ENCODE peak calls at places on chromosomes 3 and 15, in four cellular contexts. G is naive thymus-derived CD4-positive, alpha-beta T cell; W is dorsolateral prefrontal cortex; J is brain microvascular endothelial cell. T is an unnamed sample.

GRCh38 chr3:138405486-138405885 is 28.9 kb upstream of the ESYT3 start:
- DNase-seq in G (no peak), W (no peak), J (no peak), T (no peak)

GRCh38 chr3:175398676-175399075 is 539.5 kb downstream of the NAALADL2 start:
- DNase-seq in G (no peak), W (no peak), J (no peak), T (no peak)

GRCh38 chr3:198032039-198032438 is 72.0 kb downstream of the LMLN start:
- DNase-seq in G (no peak), W (no peak), J (no peak), T (no peak)

GRCh38 chr3:69143605-69144004 is 21.2 kb upstream of the LMOD3 start:
- DNase-seq in G (no peak), W (no peak), J (no peak), T (no peak)

GRCh38 chr3:12750658-12751071 is 8.4 kb downstream of the TMEM40 start:
- DNase-seq in G (no peak), W (no peak), J (peak), T (no peak)

GRCh38 chr3:57733790-57734189 is 22.3 kb upstream of the SLMAP start:
- DNase-seq in G (no peak), W (no peak), J (no peak), T (no peak)

GRCh38 chr3:99578339-99578970 is 59.9 kb upstream of the COL8A1 start:
- DNase-seq in G (no peak), W (no peak), J (no peak), T (no peak)

GRCh38 chr3:34582054-34582453 is 783.6 kb downstream of the PDCD6IP start:
- DNase-seq in G (no peak), W (no peak), J (no peak), T (no peak)

GRCh38 chr3:188567478-188568195 is 413.7 kb downstream of the LPP start:
- DNase-seq in G (no peak), W (no peak), J (no peak), T (no peak)

GRCh38 chr15:89665449-89666146 is 10.3 kb upstream of the KIF7 start:
- DNase-seq in G (no peak), W (no peak), J (peak), T (no peak)
- H3K27ac ChIP-seq in G (no peak), W (peak), J (no peak), T (no peak)

GRCh38 chr15:88334436-88334835 is 77.9 kb upstream of the NTRK3 start:
- DNase-seq in G (no peak), W (no peak), J (no peak), T (no peak)

GRCh38 chr15:88335074-88335473 is 78.5 kb upstream of the NTRK3 start:
- DNase-seq in G (no peak), W (no peak), J (no peak), T (no peak)

GRCh38 chr15:88342666-88343065 is 86.1 kb upstream of the NTRK3 start:
- DNase-seq in G (no peak), W (no peak), J (no peak), T (no peak)

GRCh38 chr15:88341653-88342052 is 85.1 kb upstream of the NTRK3 start:
- DNase-seq in G (no peak), W (no peak), J (no peak), T (no peak)

DNA sequence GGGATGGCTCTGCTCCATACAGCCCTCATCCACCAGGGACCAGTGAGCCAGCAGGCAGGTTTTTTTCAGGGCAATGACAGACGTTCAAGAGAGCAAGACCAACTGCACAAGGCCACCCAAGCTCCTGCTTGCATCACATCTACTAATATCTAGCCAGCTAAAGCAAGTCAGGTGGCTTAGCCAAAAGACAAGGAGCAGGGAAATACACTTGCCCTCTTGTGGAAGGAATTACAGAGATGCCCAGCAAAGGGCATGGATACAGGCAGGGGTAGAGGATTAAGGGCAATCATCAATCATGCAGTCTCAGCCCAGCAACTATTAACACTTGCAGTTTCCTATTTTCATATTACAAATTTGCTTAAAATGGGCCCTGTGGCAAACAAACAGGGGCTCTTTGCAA is 81.5 kb upstream of the NTRK3 start:
- DNase-seq in G (no peak), W (no peak), J (no peak), T (no peak)
- H3K27ac ChIP-seq in G (no peak), W (no peak), J (no peak), T (no peak)

GRCh38 chr3:186708983-186709679 is 8.0 kb upstream of the KNG1 start:
- DNase-seq in G (no peak), W (no peak), J (no peak), T (no peak)
- H3K27ac ChIP-seq in G (no peak), W (no peak), J (no peak), T (no peak)

GRCh38 chr15:66744610-66745279 is 42.7 kb downstream of the SMAD6 start:
- DNase-seq in G (no peak), W (no peak), J (no peak), T (no peak)

GRCh38 chr15:66745530-66746230 is 43.6 kb downstream of the SMAD6 start:
- DNase-seq in G (no peak), W (no peak), J (no peak), T (no peak)

GRCh38 chr15:66747223-66747622 is 45.2 kb downstream of the SMAD6 start:
- DNase-seq in G (no peak), W (no peak), J (no peak), T (no peak)

GRCh38 chr15:66747866-66748265 is 45.8 kb downstream of the SMAD6 start:
- DNase-seq in G (no peak), W (no peak), J (no peak), T (no peak)

DNA sequence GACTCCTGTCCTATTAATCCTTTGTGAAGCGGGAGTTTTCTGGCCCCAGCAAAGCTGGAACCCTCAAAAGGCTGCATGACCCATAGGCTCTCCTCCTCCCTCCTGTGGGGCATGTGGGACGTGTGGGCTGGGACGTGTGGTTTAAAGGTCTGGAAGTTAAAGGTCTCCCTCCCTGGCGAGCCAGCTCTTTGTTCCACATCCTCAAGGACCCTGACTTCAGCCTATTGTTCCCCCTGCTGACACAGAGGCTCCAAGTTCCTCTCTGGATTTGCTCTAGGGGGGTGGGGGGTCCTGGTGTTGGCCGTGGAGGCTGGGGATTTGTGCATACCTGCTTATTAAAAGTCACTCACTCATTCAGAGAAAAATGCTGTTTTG is 44.2 kb downstream of the SMAD6 start:
- DNase-seq in G (no peak), W (no peak), J (no peak), T (no peak)
- H3K27ac ChIP-seq in G (no peak), W (no peak), J (no peak), T (no peak)

GRCh38 chr3:123635220-123635619 is 50.4 kb upstream of the HACD2 start:
- DNase-seq in G (no peak), W (no peak), J (no peak), T (no peak)

GRCh38 chr3:123629747-123630047 is 44.8 kb upstream of the HACD2 start:
- DNase-seq in G (no peak), W (no peak), J (no peak), T (no peak)

GRCh38 chr3:123633530-123633929 is 48.7 kb upstream of the HACD2 start:
- DNase-seq in G (no peak), W (no peak), J (no peak), T (no peak)

GRCh38 chr3:123634149-123635051 is 49.5 kb upstream of the HACD2 start:
- DNase-seq in G (no peak), W (no peak), J (no peak), T (no peak)

DNA sequence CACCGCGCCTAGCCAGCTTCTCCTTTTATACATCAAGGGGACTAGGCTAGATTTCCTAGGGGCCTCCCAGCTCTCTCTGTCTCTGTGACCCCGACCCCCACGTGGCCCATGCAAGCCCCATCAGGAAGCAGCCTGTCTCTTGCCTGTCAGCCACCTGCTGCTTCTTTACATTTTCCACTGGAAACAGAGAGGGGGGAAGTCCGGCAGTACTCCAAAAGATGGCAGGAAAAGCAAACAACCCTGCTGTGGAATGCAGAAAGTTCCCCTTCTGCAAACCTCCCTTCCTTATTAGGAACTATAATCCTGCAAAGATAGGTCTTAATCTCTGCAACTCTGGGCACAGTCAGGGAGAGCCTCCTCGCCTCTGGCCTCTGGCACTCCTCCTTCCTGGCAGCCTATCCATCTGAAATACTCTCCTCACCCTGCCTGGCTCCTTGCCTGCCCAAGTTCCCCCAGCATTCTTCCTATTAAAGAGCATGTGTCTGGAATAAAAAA is 47.4 kb upstream of the HACD2 start:
- DNase-seq in G (no peak), W (no peak), J (no peak), T (no peak)
- H3K27ac ChIP-seq in G (no peak), W (no peak), J (no peak), T (no peak)

GRCh38 chr3:29181149-29181780 is 99.6 kb upstream of the RBMS3 start:
- DNase-seq in G (no peak), W (no peak), J (no peak), T (no peak)
- H3K27ac ChIP-seq in G (no peak), W (no peak), J (no peak), T (no peak)

GRCh38 chr3:140834266-140835037 is 107.2 kb upstream of the SLC25A36 start:
- DNase-seq in G (no peak), W (no peak), J (peak), T (no peak)
- H3K27ac ChIP-seq in G (no peak), W (no peak), J (no peak), T (no peak)

GRCh38 chr3:142853270-142854163 is 35.4 kb downstream of the PCOLCE2 start:
- DNase-seq in G (no peak), W (no peak), J (peak), T (no peak)
- H3K27ac ChIP-seq in G (no peak), W (no peak), J (no peak), T (no peak)

GRCh38 chr15:85581495-85581894 is 201.1 kb downstream of the AKAP13 start:
- DNase-seq in G (peak), W (no peak), J (no peak), T (no peak)
- H3K27ac ChIP-seq in G (peak), W (no peak), J (no peak), T (no peak)

GRCh38 chr3:170967682-170968081 is 58.8 kb downstream of the SLC2A2 start:
- DNase-seq in G (no peak), W (no peak), J (no peak), T (no peak)

GRCh38 chr3:170966495-170966894 is 58.1 kb upstream of the EIF5A2 start:
- DNase-seq in G (no peak), W (no peak), J (no peak), T (no peak)

GRCh38 chr3:170967126-170967525 is 58.7 kb upstream of the EIF5A2 start:
- DNase-seq in G (no peak), W (no peak), J (no peak), T (no peak)

GRCh38 chr3:170961616-170962400 is 53.4 kb upstream of the EIF5A2 start:
- DNase-seq in G (peak), W (no peak), J (peak), T (no peak)

DNA sequence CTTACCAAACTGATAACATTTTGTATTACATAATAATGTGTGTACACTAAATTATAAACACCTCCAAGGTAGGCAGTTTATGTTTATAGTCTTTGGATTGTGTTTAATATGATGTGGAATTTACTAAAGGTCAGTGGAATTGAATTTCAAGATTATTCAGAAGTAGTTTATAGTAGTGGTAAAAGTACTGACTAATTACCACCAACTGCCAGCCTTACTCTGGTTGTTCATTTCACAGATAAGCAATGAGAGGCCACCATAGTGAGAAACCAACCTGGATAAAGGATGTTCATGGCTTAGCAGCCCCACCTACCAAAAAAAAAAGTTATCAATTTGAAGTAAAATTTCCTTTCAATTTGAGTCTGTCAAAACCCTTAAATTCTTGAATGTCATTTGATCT is 54.0 kb upstream of the EIF5A2 start:
- DNase-seq in G (no peak), W (no peak), J (no peak), T (no peak)
- H3K27ac ChIP-seq in G (no peak), W (no peak), J (no peak), T (no peak)

T was measured in iPS DF 6.9.